ENCODE peak calls at places on chromosomes 2 and 18, in eight cellular contexts. F, R, C, I, G, Z, J and O are unnamed samples.

GRCh38 chr2:138485019-138485418 is 16.6 kb upstream of the SPOPL start:
- DNase-seq in R (no peak), I (no peak), F (no peak), C (no peak), G (no peak), Z (no peak), J (no peak), O (no peak)

GRCh38 chr2:121220995-121221394 is 64.0 kb downstream of the TFCP2L1 start:
- DNase-seq in R (no peak), C (no peak), F (peak; percentile 13), I (no peak), G (no peak), J (no peak), Z (no peak), O (no peak)

GRCh38 chr18:38718365-38718901 is 1152.8 kb upstream of the CELF4 start:
- DNase-seq in G (no peak), Z (no peak), F (no peak), I (no peak), J (no peak), R (no peak), C (no peak), O (no peak)

GRCh38 chr2:200350796-200351195 is 44.3 kb downstream of the SPATS2L start:
- DNase-seq in R (no peak), J (no peak), F (peak; percentile 58), G (no peak), C (no peak), Z (no peak), I (no peak), O (no peak)

GRCh38 chr2:11571170-11571569 is 37.3 kb downstream of the GREB1 start:
- DNase-seq in R (no peak), J (no peak), C (no peak), G (no peak), I (no peak), Z (no peak), F (no peak), O (no peak)

GRCh38 chr18:961644-962355 is 57.1 kb downstream of the ADCYAP1 start:
- DNase-seq in C (peak; percentile 18), I (no peak), Z (peak; percentile 45), R (peak; percentile 3), F (peak; percentile 65), G (peak; percentile 6), J (peak; percentile 27), O (no peak)

GRCh38 chr2:150467641-150467963 is 19.9 kb downstream of the RND3 start:
- DNase-seq in C (no peak), F (no peak), R (no peak), Z (no peak), G (no peak), I (no peak), J (no peak), O (no peak)

GRCh38 chr18:5452943-5453342 is 90.9 kb downstream of the EPB41L3 start:
- DNase-seq in I (no peak), G (no peak), J (no peak), R (no peak), C (no peak), F (no peak), Z (no peak), O (no peak)

GRCh38 chr2:120820885-120821279 is 85.2 kb downstream of the GLI2 start:
- DNase-seq in C (no peak), Z (no peak), R (no peak), I (no peak), J (no peak), F (peak; percentile 77), G (no peak), O (no peak)

GRCh38 chr2:10400978-10401951 is 46.9 kb downstream of the ODC1 start:
- DNase-seq in C (no peak), F (no peak), R (no peak), G (no peak), J (no peak), Z (no peak), I (peak; percentile 58), O (no peak)

GRCh38 chr18:76264851-76265250 is 230.2 kb downstream of the ZNF516 start:
- DNase-seq in F (no peak), C (no peak), I (no peak), R (no peak), Z (no peak), G (no peak), J (no peak), O (no peak)

GRCh38 chr2:234394450-234394849 is 102.4 kb downstream of the ARL4C start:
- DNase-seq in R (no peak), F (no peak), G (no peak), Z (no peak), I (no peak), J (no peak), C (no peak), O (no peak)

GRCh38 chr2:43518718-43519117 is 77.1 kb downstream of the THADA start:
- DNase-seq in F (no peak), C (no peak), J (no peak), R (no peak), G (no peak), I (no peak), Z (no peak), O (no peak)

GRCh38 chr2:151052850-151053660 is 208.6 kb downstream of the RBM43 start:
- DNase-seq in F (no peak), C (no peak), J (no peak), G (no peak), R (no peak), I (no peak), Z (no peak), O (no peak)

GRCh38 chr2:235697041-235697440 is 203.2 kb downstream of the AGAP1 start:
- DNase-seq in Z (no peak), R (no peak), C (no peak), F (no peak), J (no peak), I (no peak), G (no peak), O (no peak)